ENCODE peak calls at places on chromosomes 13 and 19, in seven cellular contexts. One of them, this sample, is unnamed. For H3K36me3, the result is how much of the 10 kb centered on the place peaks cover.

GRCh38 chr13:51158923-51159322 is 47.8 kb upstream of the C13orf42 start:
- DNase-seq in GM23338: no peak
- DNase-seq in breast epithelium: no peak
- DNase-seq in CD8-positive, alpha-beta T cell: no peak
- DNase-seq in Peyer's patch: no peak
- DNase-seq in HCT116: no peak
- DNase-seq in body of pancreas: no peak
- DNase-seq in this sample: no peak

GRCh38 chr19:16566161-16566560 is 6.1 kb downstream of the SLC35E1 start:
- DNase-seq in breast epithelium: no peak
- DNase-seq in HCT116: no peak
- DNase-seq in body of pancreas: peak
- DNase-seq in GM23338: no peak
- DNase-seq in CD8-positive, alpha-beta T cell: peak
- DNase-seq in Peyer's patch: no peak
- DNase-seq in this sample: no peak

GRCh38 chr13:77740931-77741586 is 43.6 kb downstream of the SLAIN1 start:
- DNase-seq in body of pancreas: no peak
- DNase-seq in Peyer's patch: no peak
- DNase-seq in HCT116: no peak
- DNase-seq in breast epithelium: no peak
- DNase-seq in CD8-positive, alpha-beta T cell: no peak
- DNase-seq in GM23338: no peak
- DNase-seq in this sample: no peak

GRCh38 chr19:33868821-33869412 is 72.2 kb downstream of the KCTD15 start:
- DNase-seq in CD8-positive, alpha-beta T cell: no peak
- DNase-seq in breast epithelium: peak
- DNase-seq in Peyer's patch: no peak
- DNase-seq in body of pancreas: peak
- DNase-seq in GM23338: peak
- DNase-seq in HCT116: no peak
- DNase-seq in this sample: no peak

GRCh38 chr19:23318143-23318542 is 67.9 kb upstream of the ZNF724 start:
- DNase-seq in CD8-positive, alpha-beta T cell: no peak
- DNase-seq in body of pancreas: no peak
- DNase-seq in GM23338: no peak
- DNase-seq in HCT116: no peak
- DNase-seq in breast epithelium: no peak
- DNase-seq in Peyer's patch: no peak
- DNase-seq in this sample: no peak

GRCh38 chr19:44005968-44006367 is 3.2 kb downstream of the ZNF230 start:
- DNase-seq in HCT116: no peak
- DNase-seq in Peyer's patch: no peak
- DNase-seq in body of pancreas: no peak
- DNase-seq in breast epithelium: no peak
- DNase-seq in GM23338: no peak
- DNase-seq in CD8-positive, alpha-beta T cell: no peak
- DNase-seq in this sample: no peak

GRCh38 chr13:71880753-71881541 is 13.9 kb upstream of the DACH1 start:
- DNase-seq in GM23338: peak
- DNase-seq in Peyer's patch: no peak
- DNase-seq in CD8-positive, alpha-beta T cell: no peak
- DNase-seq in breast epithelium: no peak
- DNase-seq in body of pancreas: no peak
- DNase-seq in HCT116: no peak
- DNase-seq in this sample: peak

GRCh38 chr13:59906413-59907027 is 257.2 kb downstream of the DIAPH3 start:
- DNase-seq in breast epithelium: no peak
- DNase-seq in HCT116: peak
- DNase-seq in CD8-positive, alpha-beta T cell: no peak
- DNase-seq in Peyer's patch: no peak
- DNase-seq in body of pancreas: peak
- DNase-seq in GM23338: peak
- DNase-seq in this sample: peak

GRCh38 chr19:58009666-58010301 is 7.2 kb upstream of the ZNF606 start:
- DNase-seq in Peyer's patch: peak
- DNase-seq in breast epithelium: peak
- DNase-seq in HCT116: no peak
- DNase-seq in CD8-positive, alpha-beta T cell: peak
- DNase-seq in body of pancreas: peak
- DNase-seq in GM23338: peak
- DNase-seq in this sample: peak

GRCh38 chr19:12834418-12834943 is at the start of gene RTBDN:
- DNase-seq in body of pancreas: no peak
- DNase-seq in HCT116: no peak
- DNase-seq in GM23338: peak
- DNase-seq in Peyer's patch: no peak
- DNase-seq in breast epithelium: no peak
- DNase-seq in CD8-positive, alpha-beta T cell: no peak
- DNase-seq in this sample: no peak

GRCh38 chr13:60691268-60691667 is 294.2 kb downstream of the TDRD3 start:
- DNase-seq in HCT116: no peak
- DNase-seq in CD8-positive, alpha-beta T cell: no peak
- DNase-seq in Peyer's patch: no peak
- DNase-seq in body of pancreas: no peak
- DNase-seq in breast epithelium: no peak
- DNase-seq in GM23338: no peak
- DNase-seq in this sample: no peak

GRCh38 chr13:113169277-113170272 is 11.1 kb downstream of the PROZ start:
- DNase-seq in breast epithelium: no peak
- DNase-seq in CD8-positive, alpha-beta T cell: no peak
- DNase-seq in GM23338: no peak
- DNase-seq in Peyer's patch: no peak
- DNase-seq in body of pancreas: no peak
- DNase-seq in HCT116: no peak
- DNase-seq in this sample: no peak

GRCh38 chr19:7619671-7620441 is 9.5 kb downstream of the XAB2 start:
- DNase-seq in breast epithelium: peak
- DNase-seq in GM23338: no peak
- DNase-seq in CD8-positive, alpha-beta T cell: no peak
- DNase-seq in HCT116: no peak
- DNase-seq in body of pancreas: peak
- DNase-seq in Peyer's patch: no peak
- DNase-seq in this sample: no peak

GRCh38 chr13:110519506-110519905 is 42.0 kb downstream of the RAB20 start:
- DNase-seq in breast epithelium: no peak
- DNase-seq in CD8-positive, alpha-beta T cell: no peak
- DNase-seq in Peyer's patch: no peak
- DNase-seq in body of pancreas: no peak
- DNase-seq in GM23338: no peak
- DNase-seq in HCT116: no peak
- DNase-seq in this sample: no peak

DNA sequence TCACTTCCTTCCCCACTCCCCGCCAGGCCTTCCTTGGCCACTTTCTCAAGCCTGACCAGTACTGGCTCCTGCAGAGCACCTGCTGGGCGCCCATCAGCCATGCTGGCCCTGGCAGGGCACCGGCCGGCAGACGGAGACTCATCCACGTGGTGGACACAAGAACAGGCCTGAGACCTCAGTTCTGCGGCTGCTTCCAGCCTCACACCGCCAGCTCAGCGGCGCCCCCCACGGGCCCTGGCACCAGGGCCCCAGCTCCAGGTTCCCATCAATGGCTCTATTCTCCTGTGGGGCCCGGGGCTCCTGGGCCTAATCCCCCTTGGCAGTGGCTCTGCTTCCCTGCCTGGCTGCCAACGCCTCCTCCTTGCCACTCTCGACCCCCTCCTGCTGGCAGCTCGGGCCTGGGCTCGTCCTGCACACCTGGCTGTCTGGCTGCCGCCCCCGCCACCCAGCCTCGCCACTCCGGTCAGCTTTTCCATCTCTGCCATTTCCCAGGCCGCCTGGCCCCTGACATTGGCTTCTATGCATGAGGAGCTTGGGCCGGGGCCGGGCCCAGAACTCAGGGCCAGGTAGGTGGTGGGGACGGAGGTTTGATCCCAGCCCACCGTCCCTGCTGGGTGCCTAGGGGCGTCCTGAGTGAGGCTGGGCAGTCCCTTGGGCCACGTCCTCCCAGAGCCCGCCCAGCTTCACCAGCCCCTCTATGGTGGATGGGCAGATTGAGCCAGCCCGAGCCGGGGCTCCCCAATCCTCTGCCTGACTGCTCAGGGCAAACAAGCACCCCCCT is 6.2 kb downstream of the NDUFA11 start:
- DNase-seq in body of pancreas: no peak
- DNase-seq in Peyer's patch: no peak
- DNase-seq in breast epithelium: no peak
- DNase-seq in HCT116: no peak
- DNase-seq in CD8-positive, alpha-beta T cell: no peak
- DNase-seq in GM23338: peak
- DNase-seq in this sample: no peak
- TF ChIP-seq CTCF in body of pancreas: no peak
- TF ChIP-seq CTCF in Peyer's patch: no peak
- TF ChIP-seq CTCF in breast epithelium: no peak
- TF ChIP-seq CTCF in HCT116: peak
- TF ChIP-seq CTCF in CD8-positive, alpha-beta T cell: no peak
- TF ChIP-seq CTCF in GM23338: peak
- TF ChIP-seq CTCF in this sample: no peak

DNA sequence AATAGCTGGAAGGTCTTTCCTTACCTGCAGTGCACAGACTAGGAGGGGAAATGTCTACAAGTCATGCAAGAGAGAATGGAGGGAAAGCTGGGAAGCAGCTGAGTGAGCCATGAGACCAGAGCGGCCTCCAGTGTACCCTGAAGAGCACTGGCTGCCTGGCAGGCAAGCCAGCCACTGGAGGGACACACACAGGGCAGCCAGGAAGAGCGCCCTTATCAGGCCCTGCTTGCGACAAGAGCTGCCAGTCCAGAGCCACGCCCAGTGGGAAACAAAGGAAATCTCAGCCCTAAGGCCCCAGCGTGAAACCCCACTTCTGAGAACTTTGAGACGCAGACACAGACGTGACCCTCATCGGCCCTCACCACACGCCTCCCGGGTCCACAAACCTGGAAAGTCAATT is 105.0 kb downstream of the STK24 start:
- DNase-seq in Peyer's patch: no peak
- DNase-seq in HCT116: no peak
- DNase-seq in CD8-positive, alpha-beta T cell: no peak
- DNase-seq in breast epithelium: no peak
- DNase-seq in GM23338: no peak
- DNase-seq in body of pancreas: no peak
- DNase-seq in this sample: no peak
- H3K36me3 ChIP-seq in Peyer's patch: under half
- H3K36me3 ChIP-seq in HCT116: under half
- H3K36me3 ChIP-seq in CD8-positive, alpha-beta T cell: under half
- H3K36me3 ChIP-seq in breast epithelium: under half
- H3K36me3 ChIP-seq in GM23338: under half
- H3K36me3 ChIP-seq in body of pancreas: under half
- H3K36me3 ChIP-seq in this sample: under half

DNA sequence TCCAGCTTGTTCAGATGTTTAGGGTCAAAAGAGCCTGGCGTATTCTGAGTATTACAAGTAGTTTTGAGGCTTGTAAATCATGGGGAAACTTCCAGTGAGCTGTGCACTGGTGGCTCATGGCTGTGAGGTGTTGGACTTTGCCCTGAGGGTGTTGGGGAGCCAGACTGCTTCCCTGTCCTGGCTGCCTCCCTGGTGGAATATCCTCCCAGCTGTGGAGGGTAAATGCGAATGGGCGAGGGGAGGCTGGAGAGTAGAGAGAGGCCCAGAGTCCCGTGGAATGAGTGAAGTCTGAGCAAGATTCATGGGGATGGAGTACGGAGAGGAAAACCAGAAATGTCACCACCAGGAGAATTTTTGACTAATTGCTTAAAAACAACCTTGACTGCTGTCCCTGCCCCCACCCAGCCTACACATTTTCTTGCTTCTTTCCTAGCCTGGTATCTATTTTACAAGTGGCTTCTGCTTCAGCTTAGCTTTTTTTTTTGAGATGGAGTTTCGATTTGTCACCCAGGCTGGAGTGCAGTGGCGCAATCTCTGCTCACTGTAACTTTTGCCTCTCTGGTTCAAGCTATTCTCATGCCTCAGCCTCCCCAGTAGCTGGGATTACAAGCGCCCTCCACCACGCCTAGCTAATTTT is 3.7 kb downstream of the SNRPA start:
- DNase-seq in CD8-positive, alpha-beta T cell: no peak
- DNase-seq in Peyer's patch: peak
- DNase-seq in HCT116: no peak
- DNase-seq in body of pancreas: peak
- DNase-seq in GM23338: no peak
- DNase-seq in breast epithelium: no peak
- DNase-seq in this sample: no peak
- H3K4me3 ChIP-seq in CD8-positive, alpha-beta T cell: peak
- H3K4me3 ChIP-seq in Peyer's patch: peak
- H3K4me3 ChIP-seq in HCT116: no peak
- H3K4me3 ChIP-seq in body of pancreas: no peak
- H3K4me3 ChIP-seq in GM23338: peak
- H3K4me3 ChIP-seq in breast epithelium: no peak
- H3K4me3 ChIP-seq in this sample: no peak

GRCh38 chr13:45196091-45196490 is 4.8 kb downstream of the KCTD4 start:
- DNase-seq in Peyer's patch: no peak
- DNase-seq in GM23338: no peak
- DNase-seq in breast epithelium: no peak
- DNase-seq in CD8-positive, alpha-beta T cell: no peak
- DNase-seq in HCT116: no peak
- DNase-seq in body of pancreas: no peak
- DNase-seq in this sample: no peak

GRCh38 chr13:45195421-45195820 is 5.4 kb downstream of the KCTD4 start:
- DNase-seq in CD8-positive, alpha-beta T cell: no peak
- DNase-seq in HCT116: no peak
- DNase-seq in body of pancreas: no peak
- DNase-seq in breast epithelium: no peak
- DNase-seq in GM23338: no peak
- DNase-seq in Peyer's patch: no peak
- DNase-seq in this sample: no peak

GRCh38 chr13:45191874-45192273 is 9.0 kb downstream of the KCTD4 start:
- DNase-seq in body of pancreas: no peak
- DNase-seq in GM23338: no peak
- DNase-seq in breast epithelium: no peak
- DNase-seq in CD8-positive, alpha-beta T cell: no peak
- DNase-seq in Peyer's patch: no peak
- DNase-seq in HCT116: no peak
- DNase-seq in this sample: no peak

GRCh38 chr13:45196622-45197021 is 4.2 kb downstream of the KCTD4 start:
- DNase-seq in HCT116: no peak
- DNase-seq in body of pancreas: no peak
- DNase-seq in breast epithelium: no peak
- DNase-seq in GM23338: no peak
- DNase-seq in CD8-positive, alpha-beta T cell: no peak
- DNase-seq in Peyer's patch: no peak
- DNase-seq in this sample: no peak

DNA sequence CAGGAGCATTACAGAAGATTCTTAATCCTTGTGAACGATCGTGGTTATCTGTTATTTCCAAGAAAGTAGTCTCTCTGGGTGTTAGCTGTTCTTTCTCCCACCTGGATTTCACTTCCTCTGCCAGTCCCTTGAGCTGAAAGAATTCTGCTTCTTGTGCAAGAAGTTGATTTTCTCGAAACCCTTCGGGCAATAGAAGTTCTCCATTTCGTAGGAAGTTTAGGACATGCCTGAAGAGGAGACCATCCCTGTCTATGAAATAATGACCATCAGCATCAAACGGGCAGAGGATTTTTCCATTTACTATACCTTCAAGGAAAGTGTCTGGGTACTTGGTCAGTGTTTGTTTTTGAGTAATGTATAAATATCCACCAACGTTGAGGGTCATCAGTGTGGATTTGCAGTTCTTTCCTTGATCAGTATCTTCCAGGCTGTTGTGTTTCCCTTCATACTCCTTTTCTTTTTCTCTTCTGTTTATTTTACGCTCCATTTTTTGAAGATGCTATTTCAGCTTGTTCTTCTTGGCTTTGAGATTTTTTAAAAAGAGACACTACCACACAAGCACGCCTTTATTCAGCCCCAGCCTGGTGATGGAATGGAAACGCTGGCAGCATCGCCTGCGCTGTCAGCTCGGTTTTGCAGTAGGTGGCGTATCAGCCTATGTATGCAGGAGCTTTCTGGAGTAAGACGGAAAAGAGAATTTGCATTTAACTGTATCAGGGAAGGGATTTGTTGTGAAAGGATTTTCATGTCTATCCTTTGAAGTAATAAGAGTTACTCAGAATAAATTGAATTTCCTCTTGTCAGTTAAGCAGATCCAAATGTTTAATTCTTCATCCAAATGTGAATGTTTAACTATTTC is 6.5 kb downstream of the KCTD4 start:
- DNase-seq in breast epithelium: no peak
- DNase-seq in body of pancreas: peak
- DNase-seq in CD8-positive, alpha-beta T cell: no peak
- DNase-seq in Peyer's patch: no peak
- DNase-seq in HCT116: no peak
- DNase-seq in GM23338: peak
- DNase-seq in this sample: no peak
- TF ChIP-seq CTCF in breast epithelium: no peak
- TF ChIP-seq CTCF in body of pancreas: peak
- TF ChIP-seq CTCF in CD8-positive, alpha-beta T cell: no peak
- TF ChIP-seq CTCF in Peyer's patch: no peak
- TF ChIP-seq CTCF in HCT116: no peak
- TF ChIP-seq CTCF in GM23338: peak
- TF ChIP-seq CTCF in this sample: peak

This sample was measured in kidney epithelial cell.